ENCODE peak calls at places on chromosomes 4 and X, in four cellular contexts. I is upper lobe of left lung, K is ovary, Z is choroid plexus epithelial cell. X is an unnamed sample.

GRCh38 chrX:150525061-150525919 is 43.1 kb upstream of the MTM1 start:
- DNase-seq in I (no peak), K (no peak), Z (no peak), X (peak)

GRCh38 chr4:5036239-5036638 is 15.0 kb upstream of the STK32B start:
- DNase-seq in I (no peak), K (no peak), Z (peak), X (no peak)

GRCh38 chr4:172554588-172554987 is 614.0 kb upstream of the GALNT7 start:
- DNase-seq in I (no peak), K (no peak), Z (no peak), X (no peak)

GRCh38 chrX:154351183-154352011 is 23.0 kb downstream of the FLNA start:
- DNase-seq in I (peak), K (no peak), Z (no peak), X (no peak)

GRCh38 chr4:26238782-26239647 is 81.8 kb upstream of the RBPJ start:
- DNase-seq in I (no peak), K (no peak), Z (peak), X (no peak)

GRCh38 chrX:3345281-3346081 is 971 bp downstream of the MXRA5 start:
- DNase-seq in I (peak), K (peak), Z (peak), X (no peak)

GRCh38 chr4:4308800-4309441 is 18.9 kb downstream of the ZBTB49 start:
- DNase-seq in I (no peak), K (no peak), Z (peak), X (no peak)

GRCh38 chr4:78369691-78370090 is 181.9 kb upstream of the ANXA3 start:
- DNase-seq in I (no peak), K (no peak), Z (peak), X (no peak)

GRCh38 chr4:155906554-155907247 is 3.2 kb downstream of the TDO2 start:
- DNase-seq in I (no peak), K (no peak), Z (peak), X (no peak)

GRCh38 chr4:88792268-88792781 is 94.7 kb upstream of the NAP1L5 start:
- DNase-seq in I (no peak), K (no peak), Z (peak), X (no peak)

GRCh38 chr4:155367608-155368007 is 9.2 kb downstream of the MAP9 start:
- DNase-seq in I (no peak), K (no peak), Z (no peak), X (no peak)

GRCh38 chrX:125709074-125709473 is 389.4 kb downstream of the TEX13C start:
- DNase-seq in I (peak), K (no peak), Z (no peak), X (no peak)

GRCh38 chr4:3520796-3521600 is 11.2 kb downstream of the LRPAP1 start:
- DNase-seq in I (peak), K (no peak), Z (no peak), X (no peak)

GRCh38 chr4:139988863-139989765 is 164.9 kb downstream of the MAML3 start:
- DNase-seq in I (no peak), K (peak), Z (peak), X (no peak)

GRCh38 chr4:63275491-63275890 is 1133.8 kb downstream of the TECRL start:
- DNase-seq in I (no peak), K (no peak), Z (no peak), X (no peak)

GRCh38 chr4:158710814-158711213 is 12.4 kb downstream of the PPID start:
- DNase-seq in I (no peak), K (no peak), Z (peak), X (no peak)

GRCh38 chrX:42948723-42949122 is 170.8 kb upstream of the PPP1R2C start:
- DNase-seq in I (no peak), K (no peak), Z (no peak), X (no peak)

GRCh38 chrX:123833387-123833786 is 26.5 kb upstream of the XIAP start:
- DNase-seq in I (no peak), K (no peak), Z (peak), X (no peak)

GRCh38 chrX:21374994-21375794 is 976 bp downstream of the CNKSR2 start:
- DNase-seq in I (peak), K (no peak), Z (no peak), X (no peak)

GRCh38 chrX:21374163-21374993 is at the start of gene CNKSR2:
- DNase-seq in I (peak), K (peak), Z (peak), X (no peak)

GRCh38 chrX:21375795-21376069 is 1.5 kb downstream of the CNKSR2 start:
- DNase-seq in I (no peak), K (no peak), Z (no peak), X (no peak)

GRCh38 chrX:21373637-21374162 is 518 bp upstream of the CNKSR2 start:
- DNase-seq in I (no peak), K (no peak), Z (no peak), X (no peak)

GRCh38 chrX:21373001-21373400 is 1.2 kb upstream of the CNKSR2 start:
- DNase-seq in I (no peak), K (no peak), Z (no peak), X (no peak)
- H3K4me3 ChIP-seq in I (no peak), K (no peak), Z (no peak), X (no peak)

GRCh38 chr4:24588216-24588954 is 4.0 kb upstream of the DHX15 start:
- DNase-seq in I (no peak), K (no peak), Z (no peak), X (no peak)

GRCh38 chr4:24582235-24582863 is 2.0 kb downstream of the DHX15 start:
- DNase-seq in I (no peak), K (no peak), Z (no peak), X (no peak)

GRCh38 chr4:24583451-24584174 is 741 bp downstream of the DHX15 start:
- DNase-seq in I (peak), K (peak), Z (peak), X (peak)

GRCh38 chr4:24589448-24589847 is 5.1 kb upstream of the DHX15 start:
- DNase-seq in I (no peak), K (no peak), Z (no peak), X (no peak)

DNA sequence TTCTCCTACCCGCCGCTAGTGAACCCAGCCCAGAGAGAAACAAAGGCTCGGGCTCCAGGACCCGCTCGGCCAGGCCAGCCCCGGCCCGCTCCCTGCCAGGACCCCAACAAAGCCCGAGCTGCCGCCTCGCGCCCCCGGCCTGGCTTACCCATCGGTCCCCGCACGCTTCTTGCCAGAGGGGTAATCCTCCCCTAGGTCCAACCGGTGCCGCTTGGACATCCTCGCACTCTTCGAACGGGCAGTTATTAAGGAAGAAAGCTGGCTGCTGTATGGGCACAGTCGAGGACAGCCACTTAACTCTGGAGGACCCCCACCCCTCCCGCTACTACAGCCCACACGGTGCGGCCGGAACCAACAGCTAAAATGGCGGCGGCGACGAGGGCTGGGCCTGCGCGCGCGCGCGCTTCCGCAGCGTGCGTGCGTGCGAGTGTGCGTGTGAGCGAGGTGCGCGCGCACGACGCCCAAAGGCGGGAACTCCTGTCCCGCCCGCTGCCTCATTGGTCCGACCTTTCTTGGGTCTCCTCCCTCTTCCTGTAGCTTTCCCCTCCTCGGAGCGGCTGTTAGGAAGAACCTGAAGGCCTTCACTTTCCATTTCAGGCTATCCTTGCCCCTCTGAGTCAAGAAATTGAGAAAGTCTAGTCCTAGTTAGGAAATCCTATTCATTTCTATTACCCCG is at the start of gene DHX15:
- DNase-seq in I (peak), K (peak), Z (peak), X (peak)
- TF ChIP-seq CTCF in I (no peak), K (no peak), Z (no peak), X (no peak)

GRCh38 chr4:123889376-123889945 is 492.9 kb downstream of the SPRY1 start:
- DNase-seq in I (no peak), K (no peak), Z (peak), X (no peak)
- H3K4me3 ChIP-seq in I (no peak), K (no peak), Z (no peak), X (no peak)

DNA sequence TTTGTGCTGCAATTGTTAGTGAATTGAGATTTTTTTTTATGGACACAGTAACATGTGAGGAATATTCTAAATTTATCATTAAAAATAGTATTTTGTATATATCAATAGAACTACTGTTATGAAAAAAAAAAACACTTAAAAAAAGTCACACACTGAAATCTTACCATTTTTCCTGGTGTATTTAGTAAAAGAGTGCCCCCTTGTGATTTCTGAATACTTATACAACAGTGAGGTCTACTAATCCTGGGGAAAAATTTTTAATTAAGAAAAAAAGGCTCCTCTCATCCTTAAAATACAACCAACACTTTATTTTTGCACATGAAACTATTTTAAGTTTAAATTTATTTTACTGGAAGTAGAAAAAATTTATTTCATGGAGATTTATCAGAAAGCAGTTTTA is 56.4 kb upstream of the SPOCK3 start:
- DNase-seq in I (no peak), K (no peak), Z (peak), X (no peak)
- TF ChIP-seq CTCF in I (no peak), K (no peak), Z (peak), X (no peak)

DNA sequence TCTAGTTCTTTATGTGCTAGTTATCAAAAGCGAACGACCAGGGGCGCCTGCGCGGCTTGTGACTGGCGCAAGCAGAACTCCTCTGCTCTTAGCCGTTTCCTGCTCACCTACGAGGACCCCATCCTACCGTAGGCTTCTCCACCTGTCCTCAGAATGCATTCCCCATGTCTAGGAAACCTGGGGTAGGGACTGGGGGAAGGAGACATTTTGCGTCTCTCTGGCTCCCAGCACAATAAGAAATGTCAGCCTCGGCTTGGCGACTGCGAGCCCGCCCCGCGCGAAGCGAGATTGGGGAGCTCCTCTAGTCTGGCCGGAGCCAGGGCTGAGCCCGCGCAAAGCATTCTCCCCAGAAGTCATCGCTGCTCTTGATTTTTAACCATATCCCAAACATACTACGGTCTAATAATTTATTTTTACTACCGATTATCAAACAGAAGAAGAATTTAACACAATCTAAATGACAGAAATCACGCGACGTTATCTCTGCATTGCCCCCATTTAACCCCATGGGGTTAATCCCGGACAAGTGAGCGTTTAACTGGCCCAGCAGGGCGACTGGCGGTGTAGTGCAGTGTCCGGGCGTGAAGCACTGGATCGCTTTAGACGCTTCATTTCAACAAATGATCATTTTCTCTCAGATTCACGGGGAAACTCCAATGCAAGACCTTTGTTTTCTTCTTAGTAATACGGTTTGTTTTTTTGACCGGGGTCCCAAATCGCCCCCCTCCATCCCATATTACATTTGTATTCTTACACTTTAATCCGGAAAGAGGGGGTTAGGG is 7.9 kb upstream of the PITX2 start:
- DNase-seq in I (peak), K (no peak), Z (no peak), X (no peak)
- H3K4me3 ChIP-seq in I (no peak), K (no peak), Z (no peak), X (no peak)

GRCh38 chrX:318739-319578 is at the start of gene GTPBP6:
- DNase-seq in I (peak), K (peak), Z (peak), X (peak)

GRCh38 chrX:327660-328126 is 9.1 kb upstream of the GTPBP6 start:
- DNase-seq in I (peak), K (no peak), Z (no peak), X (no peak)

GRCh38 chrX:320126-320783 is 1.7 kb upstream of the GTPBP6 start:
- DNase-seq in I (no peak), K (no peak), Z (peak), X (no peak)

GRCh38 chrX:319579-320125 is 1.1 kb upstream of the GTPBP6 start:
- DNase-seq in I (peak), K (no peak), Z (no peak), X (no peak)

GRCh38 chrX:323721-324628 is 5.4 kb upstream of the GTPBP6 start:
- DNase-seq in I (peak), K (no peak), Z (peak), X (no peak)
- TF ChIP-seq CTCF in I (no peak), K (no peak), Z (peak), X (no peak)

GRCh38 chr4:74752798-74753197 is 41.5 kb downstream of the BTC start:
- DNase-seq in I (no peak), K (no peak), Z (no peak), X (no peak)

GRCh38 chr4:74754218-74754617 is 40.1 kb downstream of the BTC start:
- DNase-seq in I (no peak), K (no peak), Z (no peak), X (no peak)

GRCh38 chr4:74758521-74758920 is 35.8 kb downstream of the BTC start:
- DNase-seq in I (no peak), K (no peak), Z (no peak), X (no peak)

GRCh38 chr4:74755486-74755885 is 38.8 kb downstream of the BTC start:
- DNase-seq in I (peak), K (no peak), Z (no peak), X (no peak)

GRCh38 chr4:74757136-74757535 is 37.2 kb downstream of the BTC start:
- DNase-seq in I (no peak), K (no peak), Z (no peak), X (no peak)
- H3K4me3 ChIP-seq in I (no peak), K (no peak), Z (no peak), X (no peak)